ENCODE peak calls at places on chromosomes 7 and 10, in nine cellular contexts. U, I, M, L, B, S, C, X and W are unnamed samples.

GRCh38 chr7:112202819-112203218 is 3.4 kb downstream of the DOCK4 start:
- DNase-seq in U (no peak), I (no peak), L (no peak), X (peak; percentile 45), C (peak; percentile 56), S (no peak), B (peak; percentile 30), M (peak; percentile 31), W (no peak)

GRCh38 chr7:2254429-2255144 is 12.6 kb downstream of the NUDT1 start:
- DNase-seq in X (no peak), M (no peak), I (no peak), C (no peak), B (peak; percentile 41), S (no peak), U (no peak), L (no peak), W (no peak)

GRCh38 chr7:39683216-39683845 is 60.0 kb downstream of the RALA start:
- DNase-seq in S (peak; percentile 75), C (no peak), L (no peak), U (no peak), X (peak; percentile 13), M (no peak), B (no peak), I (peak; percentile 65), W (no peak)

GRCh38 chr10:70699659-70700174 is 27.4 kb downstream of the ADAMTS14 start:
- DNase-seq in C (no peak), X (peak; percentile 12), M (no peak), U (no peak), S (no peak), L (no peak), B (peak; percentile 53), I (no peak), W (peak; percentile 79)

GRCh38 chr7:98051118-98051744 is 55.4 kb upstream of the LMTK2 start:
- DNase-seq in M (no peak), S (no peak), U (peak; percentile 46), I (no peak), L (no peak), C (peak; percentile 27), B (peak; percentile 81), X (peak; percentile 32), W (no peak)

GRCh38 chr7:44520574-44520973 is 20.6 kb downstream of the NPC1L1 start:
- DNase-seq in M (no peak), X (no peak), U (no peak), L (no peak), S (no peak), C (no peak), I (no peak), B (no peak), W (no peak)

GRCh38 chr7:30363778-30364563 is 79.6 kb downstream of the ZNRF2 start:
- DNase-seq in M (no peak), B (no peak), I (no peak), L (no peak), S (no peak), U (no peak), X (no peak), C (no peak), W (no peak)

GRCh38 chr10:77702166-77702565 is 64.6 kb upstream of the KCNMA1 start:
- DNase-seq in I (peak; percentile 87), L (peak; percentile 63), X (peak; percentile 49), B (no peak), U (no peak), C (no peak), M (no peak), S (peak; percentile 94), W (no peak)

GRCh38 chr7:69687739-69688431 is 89.6 kb downstream of the AUTS2 start:
- DNase-seq in I (no peak), S (no peak), L (no peak), U (no peak), X (no peak), B (no peak), M (no peak), C (no peak), W (no peak)

GRCh38 chr7:20152511-20152910 is 64.7 kb downstream of the MACC1 start:
- DNase-seq in B (no peak), L (no peak), S (peak; percentile 13), C (no peak), U (no peak), I (no peak), M (no peak), X (no peak), W (peak; percentile 62)

GRCh38 chr10:28125701-28126100 is 126.8 kb upstream of the ODAD2 start:
- DNase-seq in B (no peak), I (peak; percentile 92), S (peak; percentile 69), C (no peak), L (no peak), X (no peak), M (no peak), U (no peak), W (no peak)

GRCh38 chr7:106840342-106840741 is 24.7 kb upstream of the PIK3CG start:
- DNase-seq in C (no peak), U (no peak), M (no peak), I (peak; percentile 82), L (peak; percentile 26), B (no peak), X (no peak), S (peak; percentile 83), W (no peak)

GRCh38 chr7:74262639-74263398 is 8.6 kb upstream of the RFC2 start:
- DNase-seq in C (no peak), B (no peak), M (no peak), L (no peak), S (no peak), I (no peak), X (no peak), U (no peak), W (peak; percentile 72)

GRCh38 chr7:27184342-27185012 is 555 bp downstream of the HOXA11 start:
- DNase-seq in M (no peak), L (no peak), I (no peak), U (peak; percentile 25), S (peak; percentile 27), B (peak; percentile 71), C (peak; percentile 34), X (no peak), W (peak; percentile 54)

GRCh38 chr7:34222316-34222715 is 317.0 kb downstream of the BMPER start:
- DNase-seq in U (no peak), S (no peak), I (no peak), C (no peak), M (no peak), B (no peak), L (no peak), X (no peak), W (peak; percentile 19)

GRCh38 chr10:77431209-77431611 is 206.4 kb downstream of the KCNMA1 start:
- DNase-seq in I (no peak), S (no peak), B (no peak), U (no peak), L (no peak), C (no peak), M (no peak), X (peak; percentile 55), W (no peak)

GRCh38 chr7:105112440-105113418 is 98.7 kb downstream of the KMT2E start:
- DNase-seq in U (no peak), L (no peak), C (peak; percentile 67), S (no peak), B (no peak), I (no peak), M (no peak), X (peak; percentile 16), W (no peak)

GRCh38 chr7:2099036-2099957 is 133.4 kb downstream of the MAD1L1 start:
- DNase-seq in U (no peak), C (no peak), I (no peak), S (peak; percentile 44), L (no peak), X (no peak), B (no peak), M (no peak), W (no peak)

GRCh38 chr7:6286486-6286885 is 14.1 kb upstream of the CYTH3 start:
- DNase-seq in U (no peak), C (no peak), M (no peak), S (no peak), X (no peak), B (no peak), I (no peak), L (no peak), W (no peak)

GRCh38 chr7:139752148-139752547 is 25.6 kb downstream of the HIPK2 start:
- DNase-seq in U (no peak), M (no peak), X (no peak), S (no peak), C (no peak), I (no peak), L (no peak), B (no peak), W (no peak)

DNA sequence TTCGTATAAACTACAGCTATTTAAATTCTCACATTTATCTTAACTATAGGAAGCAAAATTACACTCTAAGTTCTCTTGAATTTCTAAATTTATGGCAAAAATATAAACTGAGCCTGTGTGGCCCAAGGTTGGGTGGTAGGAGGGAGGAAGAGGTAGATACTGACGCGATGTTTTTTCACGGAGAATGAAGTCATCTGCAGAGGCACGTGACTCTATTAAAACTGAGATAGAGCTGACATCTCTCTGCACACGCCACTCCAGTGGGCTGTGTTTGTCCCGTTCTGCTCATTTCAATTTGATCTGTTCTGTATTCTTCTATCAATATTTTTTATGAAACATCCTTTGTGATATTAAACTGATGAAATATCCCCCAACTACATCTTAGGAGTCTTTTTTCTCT is 286.8 kb downstream of the DNAJB6 start:
- DNase-seq in S (no peak), M (no peak), B (no peak), L (no peak), I (no peak), C (no peak), U (no peak), X (no peak), W (no peak)
- H3K27ac ChIP-seq in S (no peak overlapping the region), M (no peak overlapping the region), B (no peak overlapping the region), L (no peak overlapping the region), I (no peak overlapping the region), C (no peak overlapping the region), U (no peak overlapping the region), X (no peak overlapping the region), W (no peak overlapping the region)

DNA sequence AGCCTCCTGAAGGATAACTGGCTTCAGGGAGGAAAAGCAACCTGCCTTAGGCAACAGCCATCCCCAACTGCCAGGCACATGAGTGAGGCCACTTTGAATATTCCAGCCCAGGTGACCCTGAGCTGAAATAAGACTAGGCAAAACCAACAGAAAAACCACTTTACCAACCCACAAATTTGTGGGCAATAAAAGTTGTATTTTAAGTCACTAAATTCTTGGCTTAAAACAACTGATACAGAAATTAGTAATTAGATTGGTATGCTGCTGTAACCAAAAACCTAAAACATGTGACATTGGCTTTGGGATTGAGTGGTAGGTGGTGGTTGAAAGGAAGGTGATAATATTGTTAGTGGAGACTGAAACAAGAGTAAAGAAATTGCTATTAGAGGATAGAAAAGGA is 39.9 kb downstream of the ABCB4 start:
- DNase-seq in I (peak; percentile 77), C (no peak), L (no peak), B (no peak), S (peak; percentile 13), X (no peak), U (no peak), M (no peak), W (no peak)
- TF ChIP-seq CTCF in I (no peak), C (no peak), L (no peak), B (no peak), S (no peak), X (no peak), U (no peak), M (no peak), W (no peak)

GRCh38 chr10:132550366-132551092 is 12.9 kb downstream of the INPP5A start:
- DNase-seq in B (peak; percentile 11), C (peak; percentile 24), X (no peak), M (no peak), U (no peak), I (no peak), S (no peak), L (no peak), W (no peak)
- H3K4me3 ChIP-seq in B (no peak overlapping the region), C (no peak overlapping the region), X (no peak overlapping the region), M (no peak overlapping the region), U (no peak overlapping the region), I (no peak overlapping the region), S (no peak overlapping the region), L (no peak overlapping the region), W (no peak overlapping the region)

GRCh38 chr7:134594877-134595276 is 46.0 kb downstream of the AKR1B15 start:
- DNase-seq in B (no peak), L (no peak), I (no peak), X (no peak), U (no peak), S (no peak), M (no peak), C (no peak), W (no peak)
- H3K27ac ChIP-seq in B (no peak overlapping the region), L (peak overlapping the region; percentile 99), I (no peak overlapping the region), X (no peak overlapping the region), U (peak overlapping the region; percentile 94), S (peak overlapping the region; percentile 97), M (no peak overlapping the region), C (peak overlapping the region; percentile 73), W (peak overlapping the region; percentile 95)